ENCODE peak calls at places on chromosomes 16 and 17, in seven cellular contexts. J is SJSA1; D is GM23338; P is CD8-positive, alpha-beta memory T cell; T is kidney epithelial cell; Z is ascending aorta; F is tibial nerve. L is an unnamed sample.
A peak's percentile ranks its signal among the peaks of the same experiment; 100 is the strongest.

GRCh38 chr16:62755938-62756337 is 719.7 kb upstream of the CDH8 start:
- DNase-seq in J (no peak), D (no peak), P (no peak), T (no peak), Z (no peak), F (no peak), L (no peak)

GRCh38 chr16:72819345-72819744 is 228.6 kb downstream of the ZFHX3 start:
- DNase-seq in J (no peak), D (no peak), P (no peak), T (peak; percentile 80), Z (no peak), F (no peak), L (no peak)

GRCh38 chr17:81090361-81091133 is 55.6 kb downstream of the BAIAP2 start:
- DNase-seq in J (no peak), D (peak; percentile 78), P (peak; percentile 56), T (no peak), Z (no peak), F (peak; percentile 53), L (peak; percentile 98)

GRCh38 chr17:63702223-63702577 is 2.3 kb upstream of the LIMD2 start:
- DNase-seq in J (no peak), D (no peak), P (peak; percentile 78), T (no peak), Z (no peak), F (no peak), L (peak; percentile 56)

GRCh38 chr16:14179116-14179515 is 108.0 kb downstream of the MRTFB start:
- DNase-seq in J (no peak), D (no peak), P (no peak), T (no peak), Z (no peak), F (no peak), L (no peak)

GRCh38 chr17:81231121-81231645 is 7.7 kb downstream of the TEPSIN start:
- DNase-seq in J (no peak), D (no peak), P (no peak), T (no peak), Z (no peak), F (no peak), L (no peak)

GRCh38 chr16:49575352-49576172 is 202.0 kb downstream of the C16orf78 start:
- DNase-seq in J (no peak), D (peak; percentile 54), P (no peak), T (no peak), Z (peak; percentile 21), F (peak; percentile 40), L (peak; percentile 79)

GRCh38 chr16:24810951-24811843 is 34.6 kb upstream of the SLC5A11 start:
- DNase-seq in J (no peak), D (no peak), P (no peak), T (no peak), Z (no peak), F (no peak), L (no peak)

GRCh38 chr16:11985250-11985649 is 8.7 kb downstream of the SNX29 start:
- DNase-seq in J (no peak), D (no peak), P (no peak), T (no peak), Z (no peak), F (no peak), L (no peak)

GRCh38 chr17:69093279-69093789 is 32.6 kb upstream of the ABCA9 start:
- DNase-seq in J (no peak), D (no peak), P (no peak), T (no peak), Z (no peak), F (no peak), L (no peak)

GRCh38 chr17:14459955-14460354 is 159.1 kb downstream of the HS3ST3B1 start:
- DNase-seq in J (no peak), D (no peak), P (no peak), T (no peak), Z (no peak), F (no peak), L (no peak)

GRCh38 chr17:74464730-74465377 is 1.6 kb upstream of the CD300A start:
- DNase-seq in J (no peak), D (no peak), P (no peak), T (no peak), Z (no peak), F (no peak), L (no peak)

GRCh38 chr17:35684046-35684802 is 47.2 kb upstream of the RASL10B start:
- DNase-seq in J (peak; percentile 24), D (peak; percentile 63), P (no peak), T (peak; percentile 47), Z (no peak), F (no peak), L (peak; percentile 44)

GRCh38 chr17:67440311-67441051 is 63.4 kb downstream of the PITPNC1 start:
- DNase-seq in J (no peak), D (no peak), P (no peak), T (no peak), Z (no peak), F (no peak), L (no peak)

GRCh38 chr17:64091116-64091515 is 38.8 kb downstream of the ERN1 start:
- DNase-seq in J (no peak), D (no peak), P (no peak), T (no peak), Z (no peak), F (no peak), L (no peak)

GRCh38 chr17:70098030-70098429 is 23.0 kb downstream of the KCNJ16 start:
- DNase-seq in J (no peak), D (no peak), P (no peak), T (no peak), Z (no peak), F (no peak), L (no peak)

GRCh38 chr16:82504811-82505210 is 122.0 kb upstream of the CDH13 start:
- DNase-seq in J (no peak), D (no peak), P (no peak), T (no peak), Z (no peak), F (no peak), L (no peak)

GRCh38 chr17:2705888-2706795 is 5.4 kb downstream of the CLUH start:
- DNase-seq in J (no peak), D (no peak), P (no peak), T (no peak), Z (no peak), F (no peak), L (peak; percentile 59)

GRCh38 chr16:23748630-23749029 is 6.2 kb upstream of the CHP2 start:
- DNase-seq in J (no peak), D (no peak), P (no peak), T (no peak), Z (no peak), F (no peak), L (no peak)

GRCh38 chr17:17032131-17032692 is 10.0 kb upstream of the MPRIP start:
- DNase-seq in J (peak; percentile 90), D (no peak), P (no peak), T (no peak), Z (no peak), F (no peak), L (peak; percentile 61)

GRCh38 chr17:412211-413015 is 59.8 kb upstream of the RPH3AL start:
- DNase-seq in J (peak; percentile 51), D (peak; percentile 84), P (peak; percentile 78), T (no peak), Z (no peak), F (peak; percentile 62), L (peak; percentile 79)

GRCh38 chr17:409848-410673 is 57.5 kb upstream of the RPH3AL start:
- DNase-seq in J (peak; percentile 99), D (peak; percentile 99), P (peak; percentile 100), T (peak; percentile 96), Z (peak; percentile 98), F (peak; percentile 99), L (peak; percentile 98)

GRCh38 chr17:409308-409847 is 56.8 kb upstream of the RPH3AL start:
- DNase-seq in J (no peak), D (no peak), P (no peak), T (no peak), Z (no peak), F (no peak), L (no peak)

GRCh38 chr17:411416-412120 is 59.0 kb upstream of the RPH3AL start:
- DNase-seq in J (no peak), D (no peak), P (no peak), T (no peak), Z (no peak), F (no peak), L (no peak)

DNA sequence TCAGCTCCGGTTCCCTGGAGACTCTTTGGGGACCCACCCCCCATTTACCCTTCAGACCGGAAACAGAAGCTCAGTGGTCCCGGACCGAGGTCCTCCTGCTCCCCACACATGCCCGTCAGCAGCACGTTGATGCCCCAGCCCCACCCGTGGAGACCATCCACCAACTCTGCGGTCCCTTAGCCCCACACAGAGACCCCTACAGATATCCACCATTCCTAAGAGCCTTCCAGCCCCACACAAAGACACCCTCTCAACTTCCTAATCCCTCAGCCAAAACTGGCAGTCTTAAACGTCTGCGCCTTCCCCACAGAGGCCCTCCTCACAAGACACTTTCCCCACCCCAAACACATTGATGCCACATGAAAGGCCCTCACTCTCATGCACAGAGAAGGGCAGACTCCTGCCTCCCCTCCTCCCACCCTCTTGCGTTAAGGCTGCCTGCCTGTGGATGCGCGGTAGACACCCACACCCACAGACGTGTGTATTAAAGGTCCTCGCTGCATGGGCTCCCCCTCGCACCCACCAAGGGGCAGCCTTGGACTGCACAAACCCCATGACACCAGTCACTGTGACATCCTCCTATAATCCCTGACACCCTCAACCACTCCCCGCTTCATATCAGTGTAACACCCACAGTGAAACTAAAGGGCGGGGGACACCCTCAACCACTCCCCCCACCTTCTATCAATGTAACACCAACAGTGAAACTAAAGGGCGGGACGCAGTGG is 58.2 kb upstream of the RPH3AL start:
- DNase-seq in J (peak; percentile 23), D (peak; percentile 70), P (peak; percentile 90), T (no peak), Z (no peak), F (no peak), L (no peak)
- H3K36me3 ChIP-seq in J (no peaks in the 10 kb centered on the region), D (no peaks in the 10 kb centered on the region), P (no peaks in the 10 kb centered on the region), T (no peaks in the 10 kb centered on the region), Z (peaks cover 4% of the 10 kb centered on the region), F (no peaks in the 10 kb centered on the region), L (no peaks in the 10 kb centered on the region)

GRCh38 chr16:84672276-84673202 is 24.2 kb downstream of the KLHL36 start:
- DNase-seq in J (peak; percentile 52), D (peak; percentile 87), P (peak; percentile 85), T (no peak), Z (no peak), F (peak; percentile 75), L (peak; percentile 90)
- H3K27me3 ChIP-seq in J (no peaks in the 10 kb centered on the region), D (no peaks in the 10 kb centered on the region), P (no peaks in the 10 kb centered on the region), T (no peaks in the 10 kb centered on the region), Z (no peaks in the 10 kb centered on the region), F (no peaks in the 10 kb centered on the region), L (no peaks in the 10 kb centered on the region)

GRCh38 chr17:39092672-39093250 is 58.7 kb downstream of the PLXDC1 start:
- DNase-seq in J (no peak), D (no peak), P (no peak), T (no peak), Z (no peak), F (no peak), L (no peak)
- H3K4me3 ChIP-seq in J (no peak overlapping the region), D (no peak overlapping the region), P (peak overlapping the region; percentile 49), T (no peak overlapping the region), Z (no peak overlapping the region), F (no peak overlapping the region), L (no peak overlapping the region)

DNA sequence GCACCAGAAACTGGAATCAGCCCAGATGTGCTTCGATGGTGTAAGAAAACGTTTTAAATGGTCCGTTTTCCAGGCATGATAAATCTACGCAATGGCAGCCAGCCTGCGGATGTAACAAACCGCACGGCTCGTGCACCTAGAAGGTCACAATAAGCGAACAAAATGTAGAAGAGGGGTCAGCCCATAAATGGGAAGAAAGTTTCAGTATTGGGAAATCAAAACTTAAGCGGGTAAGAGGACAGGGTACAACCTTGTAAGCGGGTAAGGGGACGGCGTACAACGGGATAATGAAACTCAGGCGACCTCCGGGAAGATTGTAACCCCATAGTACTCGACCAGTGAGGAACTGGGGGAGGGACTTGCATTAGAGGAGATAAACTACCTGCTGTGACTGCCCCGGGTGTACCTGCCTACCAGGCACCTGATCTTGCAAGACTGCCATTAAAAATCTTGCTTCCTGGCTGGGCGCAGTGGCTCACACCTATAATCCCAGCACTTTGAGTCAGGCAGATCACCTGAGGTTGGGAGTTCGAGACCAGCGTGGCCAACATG is 66.6 kb downstream of the ANKRD11 start:
- DNase-seq in J (no peak), D (peak; percentile 52), P (no peak), T (no peak), Z (no peak), F (no peak), L (no peak)
- H3K36me3 ChIP-seq in J (peaks cover 36% of the 10 kb centered on the region), D (no peaks in the 10 kb centered on the region), P (no peaks in the 10 kb centered on the region), T (peaks cover 1% of the 10 kb centered on the region), Z (no peaks in the 10 kb centered on the region), F (no peaks in the 10 kb centered on the region), L (no peaks in the 10 kb centered on the region)

L was measured in H7.